ENCODE peak calls at places on chromosomes 3 and 15, in five cellular contexts. One of them, this sample, is unnamed. For H3K36me3, the result is how much of the 10 kb centered on the place peaks cover.

GRCh38 chr3:37198996-37199395 is 24.6 kb upstream of the LRRFIP2 start:
- DNase-seq in SJSA1: no peak
- DNase-seq in cardiac muscle cell: no peak
- DNase-seq in CD8-positive, alpha-beta T cell: no peak
- DNase-seq in brain microvascular endothelial cell: no peak
- DNase-seq in this sample: no peak

GRCh38 chr3:22306454-22306853 is 555.4 kb upstream of the ZNF385D start:
- DNase-seq in SJSA1: no peak
- DNase-seq in cardiac muscle cell: no peak
- DNase-seq in CD8-positive, alpha-beta T cell: no peak
- DNase-seq in brain microvascular endothelial cell: no peak
- DNase-seq in this sample: no peak

GRCh38 chr3:122030381-122031122 is 8.5 kb upstream of the ILDR1 start:
- DNase-seq in SJSA1: no peak
- DNase-seq in cardiac muscle cell: no peak
- DNase-seq in CD8-positive, alpha-beta T cell: no peak
- DNase-seq in brain microvascular endothelial cell: peak
- DNase-seq in this sample: no peak

GRCh38 chr3:96266395-96267187 is 547.8 kb upstream of the EPHA6 start:
- DNase-seq in SJSA1: no peak
- DNase-seq in cardiac muscle cell: peak
- DNase-seq in CD8-positive, alpha-beta T cell: no peak
- DNase-seq in brain microvascular endothelial cell: no peak
- DNase-seq in this sample: no peak

GRCh38 chr3:154323921-154324738 is at the start of gene DHX36:
- DNase-seq in SJSA1: peak
- DNase-seq in cardiac muscle cell: peak
- DNase-seq in CD8-positive, alpha-beta T cell: peak
- DNase-seq in brain microvascular endothelial cell: peak
- DNase-seq in this sample: peak

GRCh38 chr15:80584561-80584964 is 110.5 kb upstream of the ABHD17C start:
- DNase-seq in SJSA1: no peak
- DNase-seq in cardiac muscle cell: no peak
- DNase-seq in CD8-positive, alpha-beta T cell: no peak
- DNase-seq in brain microvascular endothelial cell: no peak
- DNase-seq in this sample: no peak

GRCh38 chr15:70062321-70062956 is 35.3 kb downstream of the TLE3 start:
- DNase-seq in SJSA1: no peak
- DNase-seq in cardiac muscle cell: no peak
- DNase-seq in CD8-positive, alpha-beta T cell: no peak
- DNase-seq in brain microvascular endothelial cell: peak
- DNase-seq in this sample: peak

GRCh38 chr3:17602126-17602525 is 140.3 kb downstream of the TBC1D5 start:
- DNase-seq in SJSA1: no peak
- DNase-seq in cardiac muscle cell: no peak
- DNase-seq in CD8-positive, alpha-beta T cell: no peak
- DNase-seq in brain microvascular endothelial cell: peak
- DNase-seq in this sample: no peak

GRCh38 chr3:104198136-104198535 is 1168.6 kb upstream of the ALCAM start:
- DNase-seq in SJSA1: no peak
- DNase-seq in cardiac muscle cell: no peak
- DNase-seq in CD8-positive, alpha-beta T cell: no peak
- DNase-seq in brain microvascular endothelial cell: no peak
- DNase-seq in this sample: no peak
- H3K36me3 ChIP-seq in SJSA1: under half
- H3K36me3 ChIP-seq in cardiac muscle cell: under half
- H3K36me3 ChIP-seq in CD8-positive, alpha-beta T cell: under half
- H3K36me3 ChIP-seq in brain microvascular endothelial cell: under half
- H3K36me3 ChIP-seq in this sample: under half

DNA sequence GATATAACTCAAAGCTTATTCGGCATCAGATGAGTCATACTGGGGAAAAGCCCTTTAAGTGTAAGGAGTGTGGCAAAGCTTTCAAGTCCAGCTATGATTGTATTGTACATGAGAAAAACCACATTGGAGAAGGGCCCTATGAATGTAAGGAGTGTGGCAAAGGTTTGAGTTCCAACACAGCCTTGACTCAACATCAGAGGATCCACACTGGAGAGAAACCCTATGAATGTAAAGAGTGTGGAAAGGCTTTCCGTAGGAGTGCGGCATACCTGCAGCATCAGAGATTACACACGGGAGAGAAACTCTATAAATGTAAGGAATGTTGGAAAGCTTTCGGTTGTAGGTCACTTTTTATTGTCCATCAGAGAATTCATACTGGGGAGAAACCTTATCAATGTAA is 7.5 kb downstream of the ZNF621 start:
- DNase-seq in SJSA1: no peak
- DNase-seq in cardiac muscle cell: no peak
- DNase-seq in CD8-positive, alpha-beta T cell: no peak
- DNase-seq in brain microvascular endothelial cell: no peak
- DNase-seq in this sample: no peak
- H3K36me3 ChIP-seq in SJSA1: half or more
- H3K36me3 ChIP-seq in cardiac muscle cell: under half
- H3K36me3 ChIP-seq in CD8-positive, alpha-beta T cell: under half
- H3K36me3 ChIP-seq in brain microvascular endothelial cell: half or more
- H3K36me3 ChIP-seq in this sample: under half

DNA sequence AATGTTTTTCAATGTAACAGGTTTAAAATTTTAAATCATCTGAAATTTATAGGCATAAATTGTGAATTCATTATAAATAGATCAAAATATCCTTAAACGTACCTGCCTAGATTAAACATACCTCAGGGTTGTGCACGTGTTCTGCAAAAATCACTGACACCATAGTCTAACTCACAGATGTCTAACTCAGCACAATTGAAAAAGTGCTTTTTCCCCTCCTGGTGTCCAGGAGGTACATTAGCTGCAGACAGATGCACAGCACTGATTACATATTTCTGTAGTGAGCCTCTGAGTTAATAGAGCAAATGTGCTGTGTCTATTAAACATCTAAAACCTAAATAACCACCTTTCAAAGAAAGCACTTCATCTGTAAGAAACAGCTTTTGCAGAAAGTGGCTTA is 10.7 kb downstream of the UQCC5 start:
- DNase-seq in SJSA1: no peak
- DNase-seq in cardiac muscle cell: no peak
- DNase-seq in CD8-positive, alpha-beta T cell: no peak
- DNase-seq in brain microvascular endothelial cell: no peak
- DNase-seq in this sample: no peak
- H3K36me3 ChIP-seq in SJSA1: half or more
- H3K36me3 ChIP-seq in cardiac muscle cell: under half
- H3K36me3 ChIP-seq in CD8-positive, alpha-beta T cell: under half
- H3K36me3 ChIP-seq in brain microvascular endothelial cell: under half
- H3K36me3 ChIP-seq in this sample: under half

DNA sequence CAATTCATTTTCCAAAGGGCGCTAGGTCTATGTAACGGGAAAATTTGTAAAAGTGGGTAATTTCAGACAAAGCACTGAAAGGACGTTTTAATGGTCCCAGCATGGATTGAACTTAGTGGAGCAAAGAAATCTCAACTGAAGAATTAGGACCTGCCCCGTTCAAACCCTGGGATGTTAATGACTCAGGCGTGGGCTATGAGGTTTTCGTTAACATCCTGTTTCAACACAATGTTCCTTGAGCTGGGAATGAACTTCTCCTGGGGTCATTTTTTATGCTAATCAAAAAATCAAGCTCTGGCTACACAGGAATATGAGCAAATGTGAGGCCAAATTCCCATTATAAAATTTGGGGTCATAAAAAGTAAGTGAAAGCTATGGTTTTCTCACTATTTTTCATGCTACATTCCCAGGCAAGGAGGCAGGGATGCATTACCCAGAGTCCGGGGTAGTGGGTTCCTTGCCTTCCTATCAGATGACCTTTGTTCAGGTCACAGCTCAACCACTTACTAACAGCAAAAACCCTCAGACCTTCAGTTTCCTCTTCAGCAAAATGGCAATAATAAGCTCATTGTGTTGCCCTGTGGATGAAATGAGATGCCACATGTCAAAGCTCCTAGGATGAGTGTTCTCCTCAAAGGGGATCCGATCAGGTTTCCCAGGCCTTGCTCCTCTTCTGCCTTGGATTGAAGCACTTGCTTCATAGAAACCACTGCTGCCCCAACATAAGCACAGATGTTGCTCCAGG is 271.4 kb downstream of the ARRDC4 start:
- DNase-seq in SJSA1: no peak
- DNase-seq in cardiac muscle cell: no peak
- DNase-seq in CD8-positive, alpha-beta T cell: no peak
- DNase-seq in brain microvascular endothelial cell: peak
- DNase-seq in this sample: no peak
- H3K36me3 ChIP-seq in SJSA1: under half
- H3K36me3 ChIP-seq in cardiac muscle cell: under half
- H3K36me3 ChIP-seq in CD8-positive, alpha-beta T cell: under half
- H3K36me3 ChIP-seq in brain microvascular endothelial cell: under half
- H3K36me3 ChIP-seq in this sample: under half

GRCh38 chr3:170949211-170949610 is 40.8 kb upstream of the EIF5A2 start:
- DNase-seq in SJSA1: no peak
- DNase-seq in cardiac muscle cell: no peak
- DNase-seq in CD8-positive, alpha-beta T cell: no peak
- DNase-seq in brain microvascular endothelial cell: no peak
- DNase-seq in this sample: no peak

GRCh38 chr3:170956647-170957046 is 48.2 kb upstream of the EIF5A2 start:
- DNase-seq in SJSA1: no peak
- DNase-seq in cardiac muscle cell: no peak
- DNase-seq in CD8-positive, alpha-beta T cell: no peak
- DNase-seq in brain microvascular endothelial cell: no peak
- DNase-seq in this sample: no peak

GRCh38 chr3:170953229-170953628 is 44.8 kb upstream of the EIF5A2 start:
- DNase-seq in SJSA1: no peak
- DNase-seq in cardiac muscle cell: no peak
- DNase-seq in CD8-positive, alpha-beta T cell: no peak
- DNase-seq in brain microvascular endothelial cell: no peak
- DNase-seq in this sample: no peak

GRCh38 chr3:170953736-170954135 is 45.3 kb upstream of the EIF5A2 start:
- DNase-seq in SJSA1: no peak
- DNase-seq in cardiac muscle cell: no peak
- DNase-seq in CD8-positive, alpha-beta T cell: no peak
- DNase-seq in brain microvascular endothelial cell: no peak
- DNase-seq in this sample: no peak
- H3K36me3 ChIP-seq in SJSA1: under half
- H3K36me3 ChIP-seq in cardiac muscle cell: under half
- H3K36me3 ChIP-seq in CD8-positive, alpha-beta T cell: under half
- H3K36me3 ChIP-seq in brain microvascular endothelial cell: under half
- H3K36me3 ChIP-seq in this sample: under half

DNA sequence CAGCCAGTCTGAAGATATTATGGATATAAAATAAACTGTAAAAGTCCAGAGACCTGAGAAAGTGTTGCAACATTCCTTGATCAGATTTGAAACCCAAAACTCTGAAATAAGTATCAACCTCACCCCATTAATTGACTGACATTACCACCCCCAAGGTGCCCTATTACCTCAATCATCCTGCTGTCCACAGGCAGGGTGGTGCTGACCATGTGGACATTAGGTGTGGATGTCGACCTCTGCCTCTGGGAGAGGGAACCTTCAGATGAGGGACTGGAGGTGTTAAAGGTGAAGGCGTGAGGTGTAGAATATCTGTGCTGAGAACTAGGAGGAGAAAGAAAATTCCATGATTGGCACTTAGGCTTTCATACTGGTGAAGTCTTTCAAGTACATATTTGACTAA is 47.1 kb downstream of the MKRN2 start:
- DNase-seq in SJSA1: no peak
- DNase-seq in cardiac muscle cell: no peak
- DNase-seq in CD8-positive, alpha-beta T cell: no peak
- DNase-seq in brain microvascular endothelial cell: no peak
- DNase-seq in this sample: no peak
- H3K36me3 ChIP-seq in SJSA1: half or more
- H3K36me3 ChIP-seq in cardiac muscle cell: half or more
- H3K36me3 ChIP-seq in CD8-positive, alpha-beta T cell: under half
- H3K36me3 ChIP-seq in brain microvascular endothelial cell: under half
- H3K36me3 ChIP-seq in this sample: under half

DNA sequence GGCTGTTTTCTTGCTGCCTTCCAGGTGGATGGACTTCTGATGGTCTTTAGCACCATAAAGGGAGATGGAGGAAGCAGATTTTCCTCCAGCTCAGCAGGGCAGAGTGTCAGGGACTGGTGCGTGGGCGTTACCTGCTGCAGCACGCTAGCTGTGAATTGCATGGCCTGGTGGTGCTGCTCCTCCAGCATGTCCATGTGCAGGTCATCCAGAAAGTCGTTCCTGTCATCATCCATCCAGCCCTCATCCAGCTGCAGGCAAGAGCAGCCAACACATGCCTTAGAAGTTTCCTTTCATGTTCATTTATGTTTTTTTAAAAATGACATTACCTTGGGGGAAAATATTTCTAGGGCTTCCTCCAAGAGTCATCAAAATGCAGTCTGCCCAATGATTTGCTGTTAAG is 239.2 kb downstream of the PDZRN3 start:
- DNase-seq in SJSA1: no peak
- DNase-seq in cardiac muscle cell: no peak
- DNase-seq in CD8-positive, alpha-beta T cell: no peak
- DNase-seq in brain microvascular endothelial cell: no peak
- DNase-seq in this sample: no peak
- H3K36me3 ChIP-seq in SJSA1: under half
- H3K36me3 ChIP-seq in cardiac muscle cell: under half
- H3K36me3 ChIP-seq in CD8-positive, alpha-beta T cell: under half
- H3K36me3 ChIP-seq in brain microvascular endothelial cell: under half
- H3K36me3 ChIP-seq in this sample: under half